ENCODE peak calls at places on chromosomes 12 and 14, in eight cellular contexts. F is endodermal cell; S is NCI-H1048; E is naive thymus-derived CD8-positive, alpha-beta T cell; P is RWPE1; N is LHCN-M2; Q is tibial artery; Z is stimulated activated CD4-positive, alpha-beta T cell treated with anti-CD3 and anti-CD28 coated beads, TNF-alpha, amount 100 ng/mL, for 4 hours. H is an unnamed sample.

GRCh38 chr12:129844662-129845061 is 59.2 kb downstream of the TMEM132D start:
- DNase-seq in F (no peak), S (no peak), E (no peak), P (no peak), N (no peak), Q (no peak), Z (no peak), H (no peak)

GRCh38 chr12:81950871-81951270 is 191.7 kb upstream of the PPFIA2 start:
- DNase-seq in F (no peak), S (no peak), E (no peak), P (no peak), N (no peak), Q (no peak), Z (no peak), H (no peak)

GRCh38 chr12:69779928-69780327 is 41.3 kb downstream of the RAB3IP start:
- DNase-seq in F (peak), S (no peak), E (no peak), P (peak), N (peak), Q (no peak), Z (no peak), H (peak)

GRCh38 chr12:93699271-93700141 is 22.3 kb downstream of the CRADD start:
- DNase-seq in F (peak), S (no peak), E (no peak), P (no peak), N (peak), Q (no peak), Z (no peak), H (peak)

GRCh38 chr12:3204143-3204542 is 127.0 kb downstream of the TSPAN9 start:
- DNase-seq in F (peak), S (no peak), E (no peak), P (no peak), N (no peak), Q (no peak), Z (no peak), H (peak)

GRCh38 chr14:71659165-71659564 is 273.1 kb upstream of the RGS6 start:
- DNase-seq in F (no peak), S (no peak), E (no peak), P (no peak), N (peak), Q (no peak), Z (no peak), H (no peak)

GRCh38 chr14:64971890-64972785 is at the start of gene RAB15:
- DNase-seq in F (peak), S (no peak), E (peak), P (peak), N (no peak), Q (no peak), Z (peak), H (peak)

GRCh38 chr14:68627868-68628604 is 164.8 kb downstream of the ZFP36L1 start:
- DNase-seq in F (peak), S (no peak), E (peak), P (no peak), N (no peak), Q (no peak), Z (peak), H (no peak)

GRCh38 chr14:93989939-93990338 is 7.2 kb upstream of the CCDC197 start:
- DNase-seq in F (no peak), S (no peak), E (no peak), P (no peak), N (no peak), Q (no peak), Z (no peak), H (no peak)

GRCh38 chr14:62017651-62018230 is 255.5 kb downstream of the SNAPC1 start:
- DNase-seq in F (no peak), S (no peak), E (no peak), P (no peak), N (no peak), Q (no peak), Z (no peak), H (no peak)

GRCh38 chr12:108609535-108610335 is 11.9 kb upstream of the TMEM119 start:
- DNase-seq in F (no peak), S (no peak), E (no peak), P (no peak), N (peak), Q (peak), Z (no peak), H (peak)

GRCh38 chr14:68235011-68235410 is 415.4 kb downstream of the RAD51B start:
- DNase-seq in F (no peak), S (no peak), E (no peak), P (no peak), N (no peak), Q (no peak), Z (no peak), H (no peak)

GRCh38 chr12:28770329-28770728 is 378.7 kb upstream of the FAR2 start:
- DNase-seq in F (no peak), S (no peak), E (no peak), P (no peak), N (no peak), Q (no peak), Z (no peak), H (no peak)

GRCh38 chr14:42378274-42378673 is 771.6 kb downstream of the LRFN5 start:
- DNase-seq in F (peak), S (no peak), E (no peak), P (no peak), N (no peak), Q (no peak), Z (no peak), H (no peak)

GRCh38 chr14:78933948-78934524 is 763.9 kb downstream of the NRXN3 start:
- DNase-seq in F (no peak), S (no peak), E (no peak), P (peak), N (peak), Q (no peak), Z (no peak), H (peak)

GRCh38 chr12:98110516-98110915 is 404.9 kb upstream of the TMPO start:
- DNase-seq in F (no peak), S (no peak), E (no peak), P (no peak), N (no peak), Q (no peak), Z (no peak), H (no peak)

GRCh38 chr12:51391047-51391837 is at the start of gene GALNT6:
- DNase-seq in F (peak), S (peak), E (peak), P (peak), N (no peak), Q (no peak), Z (peak), H (no peak)

GRCh38 chr12:131229426-131230339 is 276.0 kb downstream of the ADGRD1 start:
- DNase-seq in F (peak), S (no peak), E (no peak), P (no peak), N (no peak), Q (no peak), Z (no peak), H (no peak)

GRCh38 chr14:52977798-52978197 is 26.9 kb upstream of the FERMT2 start:
- DNase-seq in F (no peak), S (no peak), E (no peak), P (no peak), N (peak), Q (no peak), Z (no peak), H (peak)

GRCh38 chr14:105701456-105702274 is 175.3 kb downstream of the TMEM121 start:
- DNase-seq in F (peak), S (no peak), E (no peak), P (no peak), N (no peak), Q (no peak), Z (no peak), H (no peak)

GRCh38 chr12:20701106-20701505 is 6.0 kb downstream of the SLCO1C1 start:
- DNase-seq in F (no peak), S (no peak), E (no peak), P (no peak), N (no peak), Q (no peak), Z (no peak), H (no peak)

GRCh38 chr14:97709552-97709951 is 912.4 kb downstream of the VRK1 start:
- DNase-seq in F (no peak), S (no peak), E (no peak), P (no peak), N (no peak), Q (no peak), Z (no peak), H (no peak)

GRCh38 chr12:104456950-104457745 is 400 bp downstream of the CHST11 start:
- DNase-seq in F (peak), S (no peak), E (peak), P (peak), N (peak), Q (peak), Z (no peak), H (peak)

GRCh38 chr14:71116206-71117122 is 209.2 kb downstream of the PCNX1 start:
- DNase-seq in F (no peak), S (no peak), E (no peak), P (no peak), N (no peak), Q (no peak), Z (no peak), H (no peak)

GRCh38 chr14:94158239-94158888 is 15.8 kb upstream of the PPP4R4 start:
- DNase-seq in F (no peak), S (no peak), E (no peak), P (no peak), N (no peak), Q (no peak), Z (no peak), H (no peak)